ENCODE peak calls at places on chromosomes 2 and 18, in six cellular contexts. C is substantia nigra; P is activated CD4-positive, alpha-beta T cell treated with anti-CD3 and anti-CD28 coated beads for 1 hour; L is NCI-H2107; O is HuH-7.5; D is NCI-H1417. S is an unnamed sample.

GRCh38 chr2:68853915-68854314 is 17.3 kb downstream of the BMP10 start:
- DNase-seq in O (no peak), P (no peak), C (no peak), D (no peak), L (no peak), S (no peak)

GRCh38 chr2:222167762-222168161 is 131.0 kb downstream of the PAX3 start:
- DNase-seq in D (no peak), C (no peak), L (no peak), O (no peak), P (no peak), S (no peak)

GRCh38 chr18:8359481-8359880 is 249.8 kb upstream of the RAB12 start:
- DNase-seq in C (no peak), L (no peak), D (no peak), O (no peak), P (no peak), S (no peak)

GRCh38 chr2:102155703-102156515 is 13.4 kb downstream of the IL1R1 start:
- DNase-seq in C (no peak), L (no peak), O (peak), P (no peak), D (no peak), S (no peak)

GRCh38 chr18:48799724-48800315 is 150.9 kb downstream of the SMAD7 start:
- DNase-seq in L (no peak), D (no peak), C (no peak), P (peak), O (no peak), S (peak)

GRCh38 chr2:158926478-158926948 is 41.9 kb upstream of the TANC1 start:
- DNase-seq in D (no peak), C (no peak), L (no peak), P (no peak), O (no peak), S (no peak)

GRCh38 chr2:149388120-149388816 is 57.9 kb downstream of the LYPD6 start:
- DNase-seq in L (no peak), C (no peak), P (no peak), O (peak), D (no peak), S (no peak)

GRCh38 chr2:144801766-144802165 is 281.8 kb upstream of the ZEB2 start:
- DNase-seq in C (no peak), O (no peak), D (no peak), P (no peak), L (no peak), S (no peak)

GRCh38 chr2:9565436-9566153 is 10.0 kb upstream of the ADAM17 start:
- DNase-seq in P (no peak), D (no peak), O (no peak), C (no peak), L (no peak), S (no peak)

GRCh38 chr2:68806511-68807109 is 64.6 kb downstream of the BMP10 start:
- DNase-seq in L (no peak), D (no peak), O (no peak), P (no peak), C (no peak), S (no peak)

GRCh38 chr2:237547841-237548416 is 18.4 kb upstream of the PRLH start:
- DNase-seq in C (no peak), P (no peak), D (peak), L (no peak), O (no peak), S (no peak)

GRCh38 chr2:116952254-116952653 is 862.2 kb upstream of the DDX18 start:
- DNase-seq in L (no peak), O (no peak), P (no peak), D (peak), C (no peak), S (no peak)

GRCh38 chr2:27053776-27054175 is 2.3 kb downstream of the AGBL5 start:
- DNase-seq in C (no peak), L (no peak), D (no peak), P (no peak), O (no peak), S (no peak)

GRCh38 chr2:53437371-53437770 is 330.2 kb upstream of the CHAC2 start:
- DNase-seq in D (no peak), L (no peak), O (no peak), P (no peak), C (no peak), S (no peak)

GRCh38 chr2:120381192-120381591 is 35.3 kb downstream of the INHBB start:
- DNase-seq in D (peak), O (no peak), P (no peak), L (no peak), C (no peak), S (no peak)

GRCh38 chr2:122031544-122032263 is 276.3 kb downstream of the TSN start:
- DNase-seq in D (no peak), L (no peak), P (no peak), O (no peak), C (no peak), S (no peak)

GRCh38 chr2:128342550-128342949 is 23.9 kb upstream of the HS6ST1 start:
- DNase-seq in C (no peak), L (no peak), O (no peak), P (no peak), D (no peak), S (no peak)

GRCh38 chr18:48945953-48946217 is 4.9 kb downstream of the SMAD7 start:
- DNase-seq in D (no peak), L (no peak), P (no peak), O (no peak), C (no peak), S (no peak)

GRCh38 chr2:229689307-229689839 is 25.0 kb downstream of the DNER start:
- DNase-seq in P (no peak), L (no peak), D (no peak), C (no peak), O (no peak), S (no peak)

GRCh38 chr18:3498705-3499451 is 48.9 kb downstream of the TGIF1 start:
- DNase-seq in P (no peak), L (no peak), D (peak), O (no peak), C (peak), S (peak)

GRCh38 chr18:57376503-57376902 is 24.1 kb downstream of the ST8SIA3 start:
- DNase-seq in D (no peak), P (no peak), C (no peak), O (no peak), L (no peak), S (no peak)

GRCh38 chr2:98134138-98134537 is 47.2 kb downstream of the VWA3B start:
- DNase-seq in P (no peak), L (no peak), C (no peak), O (no peak), D (no peak), S (peak)

GRCh38 chr2:205776139-205776538 is 93.8 kb downstream of the NRP2 start:
- DNase-seq in P (no peak), C (no peak), O (peak), D (peak), L (no peak), S (no peak)

GRCh38 chr2:133532919-133533318 is 35.3 kb downstream of the NCKAP5 start:
- DNase-seq in D (no peak), P (no peak), L (no peak), O (no peak), C (no peak), S (no peak)